ENCODE peak calls at places on chromosomes 12 and 14, in four cellular contexts. B, A, X and O are unnamed samples.

GRCh38 chr12:69417231-69417630 is 53.0 kb upstream of the FRS2 start:
- DNase-seq in B (no peak), A (no peak), X (no peak), O (no peak)

GRCh38 chr12:102376251-102376747 is 104.1 kb downstream of the IGF1 start:
- DNase-seq in B (no peak), A (no peak), X (no peak), O (no peak)

GRCh38 chr14:69043007-69043444 is 63.9 kb upstream of the ACTN1 start:
- DNase-seq in B (no peak), A (no peak), X (no peak), O (peak)

GRCh38 chr14:65421201-65421981 is 8.9 kb downstream of the FUT8 start:
- DNase-seq in B (no peak), A (no peak), X (no peak), O (no peak)

GRCh38 chr12:1779783-1780182 is 40.6 kb upstream of the LRTM2 start:
- DNase-seq in B (no peak), A (no peak), X (no peak), O (no peak)

GRCh38 chr12:123111498-123112165 is 39.3 kb downstream of the PITPNM2 start:
- DNase-seq in B (no peak), A (no peak), X (no peak), O (no peak)

GRCh38 chr14:90489916-90490726 is 93.3 kb downstream of the CALM1 start:
- DNase-seq in B (no peak), A (no peak), X (no peak), O (peak)

GRCh38 chr12:39897315-39897714 is 208.6 kb downstream of the SLC2A13 start:
- DNase-seq in B (no peak), A (no peak), X (no peak), O (no peak)

GRCh38 chr14:95321201-95321600 is 1.5 kb upstream of the CLMN start:
- DNase-seq in B (no peak), A (no peak), X (no peak), O (no peak)

GRCh38 chr12:7031306-7031705 is 13.0 kb upstream of the LPCAT3 start:
- DNase-seq in B (no peak), A (no peak), X (no peak), O (no peak)

GRCh38 chr12:38540156-38540555 is 223.6 kb downstream of the ALG10B start:
- DNase-seq in B (no peak), A (no peak), X (no peak), O (no peak)

GRCh38 chr14:68392393-68393085 is 400.3 kb downstream of the ZFP36L1 start:
- DNase-seq in B (no peak), A (peak), X (no peak), O (no peak)

DNA sequence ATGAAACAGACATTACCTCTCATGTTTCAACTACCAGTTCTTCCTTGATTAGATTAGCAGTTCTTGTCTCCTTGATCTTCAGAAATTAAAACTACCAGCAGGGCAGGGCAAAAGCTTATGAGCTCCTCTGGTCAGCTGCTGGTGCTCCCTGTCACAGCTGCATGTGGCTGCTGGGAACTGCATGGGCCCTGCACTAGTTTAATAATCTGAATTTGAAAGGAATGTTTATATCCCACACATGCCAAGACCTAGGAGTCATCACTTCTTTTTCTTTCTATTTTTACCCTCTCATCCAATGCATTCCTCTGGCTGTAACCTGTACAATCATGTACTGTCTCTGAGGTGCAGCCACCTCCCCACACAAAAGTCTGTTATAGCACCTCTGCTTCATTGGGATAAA is 73.9 kb downstream of the ARMH4 start:
- DNase-seq in B (no peak), A (no peak), X (no peak), O (no peak)
- TF ChIP-seq PBX3 in B (no peak), A (no peak), X (no peak), O (no peak)

GRCh38 chr14:86243158-86243557 is 713.2 kb downstream of the FLRT2 start:
- DNase-seq in B (no peak), A (no peak), X (no peak), O (no peak)

DNA sequence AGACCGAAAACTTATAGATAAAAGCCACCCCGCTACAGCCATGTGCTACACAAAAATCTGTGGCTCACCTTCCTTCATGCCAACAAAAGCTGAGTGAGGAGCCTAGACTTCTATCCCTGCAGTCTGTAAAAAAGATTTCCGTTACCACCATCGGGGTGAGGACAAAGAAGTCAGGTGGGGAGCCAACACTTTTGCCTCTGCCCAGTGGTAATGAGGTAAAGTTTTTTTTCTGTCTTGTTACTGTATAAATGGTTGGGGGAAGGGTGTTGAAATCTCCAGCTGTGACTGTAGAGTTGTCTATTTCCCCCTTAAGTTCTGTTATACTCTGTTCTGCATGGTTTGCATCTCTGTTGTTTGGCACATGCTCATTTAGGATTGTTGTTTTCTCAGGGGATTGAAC is 707.8 kb downstream of the FLRT2 start:
- DNase-seq in B (no peak), A (no peak), X (no peak), O (no peak)
- TF ChIP-seq PBX3 in B (no peak), A (no peak), X (no peak), O (no peak)

DNA sequence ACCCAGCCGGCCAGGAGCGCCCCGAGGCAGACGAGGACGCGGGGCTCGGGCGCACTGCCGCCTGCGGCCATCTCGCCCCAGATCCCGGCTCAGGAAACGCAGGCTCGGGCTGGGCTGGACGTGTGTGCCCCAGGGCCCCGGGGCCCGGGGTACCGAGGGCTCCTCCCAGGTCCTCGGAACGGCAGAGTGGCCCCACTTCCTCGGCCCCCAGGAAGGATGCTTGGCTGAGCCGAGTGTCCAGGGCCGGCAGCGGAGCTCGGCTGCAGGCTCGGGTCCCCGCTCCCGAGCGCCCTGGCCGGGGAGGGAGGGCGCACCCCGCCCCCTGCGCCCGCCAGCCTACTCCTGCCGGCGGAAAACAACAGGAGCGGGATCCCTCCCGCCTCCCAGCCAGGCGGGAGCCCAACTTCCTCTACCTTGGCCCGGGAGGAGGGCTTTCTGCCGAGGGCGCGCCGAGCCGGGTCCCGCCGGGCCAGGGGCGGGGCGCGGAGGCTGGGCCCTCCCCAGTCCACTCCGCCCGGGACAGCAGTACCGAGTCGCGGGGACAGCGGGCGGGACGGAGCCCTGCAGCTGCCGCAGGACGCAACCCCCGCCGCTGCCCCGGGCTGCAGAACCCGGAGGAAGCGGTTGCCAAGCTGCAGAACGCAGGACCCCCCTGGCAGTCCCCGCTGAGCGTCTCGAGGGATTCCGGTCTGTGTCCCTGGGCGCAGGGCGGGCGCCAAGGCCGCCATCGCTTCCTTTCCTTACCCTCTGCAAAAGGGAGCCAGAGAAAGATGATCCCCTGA is at the start of gene VSIG10:
- DNase-seq in B (peak), A (peak), X (no peak), O (peak)
- TF ChIP-seq PBX3 in B (no peak), A (no peak), X (no peak), O (peak)

DNA sequence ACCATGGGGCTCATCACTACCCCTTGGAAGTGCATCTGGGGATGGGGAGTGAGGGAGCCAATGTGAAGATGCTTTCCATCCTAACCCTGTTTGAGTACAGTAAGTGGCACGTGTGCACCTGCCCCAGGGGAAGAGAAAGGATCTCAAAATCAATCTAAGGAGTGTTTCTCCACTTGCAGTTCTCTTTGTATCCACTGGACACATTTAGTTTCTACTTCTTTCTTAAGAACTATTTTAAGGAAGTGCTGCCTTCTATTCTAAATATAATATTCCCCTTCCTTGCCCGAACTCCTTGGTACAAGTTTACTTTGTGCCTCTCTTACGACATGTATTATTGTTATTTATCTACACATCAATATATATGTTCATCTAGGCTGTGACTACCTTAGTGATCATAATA is 73.8 kb downstream of the TTC6 start:
- DNase-seq in B (no peak), A (no peak), X (no peak), O (no peak)
- TF ChIP-seq PBX3 in B (no peak), A (no peak), X (no peak), O (no peak)

DNA sequence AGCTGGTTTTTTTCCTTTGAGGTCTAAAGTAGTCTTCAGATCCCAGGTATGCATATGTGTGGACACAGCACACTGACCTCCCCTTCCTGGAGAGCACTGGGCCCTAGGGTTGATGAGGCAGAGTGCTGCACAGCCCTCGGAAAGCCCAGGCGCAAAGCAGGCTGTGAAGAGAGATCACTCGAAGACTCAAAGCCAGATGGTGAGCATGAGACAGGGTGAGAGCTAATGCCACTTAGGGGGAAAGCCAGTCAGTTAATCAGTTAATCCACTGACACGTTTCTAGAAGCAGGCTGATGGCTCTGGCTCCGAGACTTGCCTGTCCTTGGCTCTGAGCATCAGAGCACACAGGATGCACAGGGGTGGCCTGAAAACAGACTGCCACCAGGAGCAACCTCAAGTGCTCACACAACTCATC is 11.7 kb downstream of the AQP6 start:
- DNase-seq in B (no peak), A (no peak), X (no peak), O (no peak)
- TF ChIP-seq PBX3 in B (no peak), A (no peak), X (no peak), O (no peak)